ENCODE peak calls at places on chromosome 20, in six cellular contexts. G, Z, V, C, A and L are unnamed samples.
A peak's percentile ranks its signal among the peaks of the same experiment; 100 is the strongest.

GRCh38 chr20:46546293-46546692 is 4.2 kb downstream of the OCSTAMP start:
- DNase-seq in Z (no peak), C (no peak), A (no peak), V (no peak), G (no peak), L (no peak)

GRCh38 chr20:9218412-9219001 is 149.6 kb downstream of the PLCB4 start:
- DNase-seq in A (no peak), G (no peak), Z (no peak), C (no peak), V (no peak), L (no peak)

GRCh38 chr20:47319517-47320252 is 36.8 kb downstream of the ZMYND8 start:
- DNase-seq in C (peak; percentile 95), Z (peak; percentile 61), G (peak; percentile 29), A (no peak), V (peak; percentile 84), L (no peak)

GRCh38 chr20:59273699-59274380 is 26.6 kb upstream of the EDN3 start:
- DNase-seq in C (no peak), Z (no peak), A (no peak), G (no peak), V (no peak), L (no peak)

GRCh38 chr20:23096986-23097520 is 10.9 kb upstream of the CD93 start:
- DNase-seq in Z (no peak), V (peak; percentile 94), A (no peak), C (no peak), G (no peak), L (no peak)

GRCh38 chr20:46398963-46399362 is 7.5 kb downstream of the ELMO2 start:
- DNase-seq in C (no peak), G (no peak), V (no peak), A (no peak), Z (no peak), L (no peak)

GRCh38 chr20:18055261-18055660 is 2.5 kb downstream of the OVOL2 start:
- DNase-seq in C (no peak), Z (peak; percentile 58), A (no peak), G (no peak), V (no peak), L (no peak)

GRCh38 chr20:56359212-56360132 is 698 bp downstream of the FAM210B start:
- DNase-seq in V (peak; percentile 75), G (peak; percentile 61), A (peak; percentile 75), Z (peak; percentile 65), C (peak; percentile 69), L (peak; percentile 86)

GRCh38 chr20:51287628-51288413 is 254.7 kb downstream of the NFATC2 start:
- DNase-seq in V (no peak), C (no peak), Z (no peak), G (no peak), A (no peak), L (no peak)

GRCh38 chr20:59723607-59724456 is 119.5 kb downstream of the PHACTR3 start:
- DNase-seq in V (peak; percentile 46), A (no peak), Z (no peak), C (no peak), G (no peak), L (no peak)

GRCh38 chr20:21361266-21361665 is 36.1 kb downstream of the NKX2-4 start:
- DNase-seq in C (no peak), Z (no peak), A (no peak), G (no peak), V (peak; percentile 57), L (no peak)

GRCh38 chr20:34302312-34302722 is 838 bp downstream of the AHCY start:
- DNase-seq in A (no peak), V (peak; percentile 25), Z (no peak), G (no peak), C (no peak), L (no peak)

GRCh38 chr20:36988494-36988966 is 37.0 kb upstream of the SAMHD1 start:
- DNase-seq in V (peak; percentile 31), Z (no peak), C (no peak), A (no peak), G (no peak), L (no peak)

GRCh38 chr20:45621593-45621992 is 7.9 kb upstream of the WFDC10A start:
- DNase-seq in C (no peak), Z (no peak), A (no peak), G (no peak), V (no peak), L (no peak)

GRCh38 chr20:6882911-6883310 is 115.4 kb downstream of the BMP2 start:
- DNase-seq in G (no peak), A (no peak), C (no peak), Z (no peak), V (peak; percentile 91), L (no peak)

GRCh38 chr20:60034231-60035110 is 76.2 kb downstream of the CDH26 start:
- DNase-seq in Z (no peak), G (peak; percentile 58), V (no peak), C (no peak), A (peak; percentile 56), L (no peak)

GRCh38 chr20:59574308-59574707 is 30.0 kb upstream of the PHACTR3 start:
- DNase-seq in C (no peak), V (no peak), Z (no peak), A (no peak), G (no peak), L (peak; percentile 47)

GRCh38 chr20:58339741-58340140 is 30.2 kb downstream of the RAB22A start:
- DNase-seq in Z (no peak), A (no peak), G (no peak), C (no peak), V (no peak), L (no peak)

GRCh38 chr20:33554914-33555420 is 65.1 kb downstream of the CBFA2T2 start:
- DNase-seq in C (peak; percentile 74), G (no peak), A (no peak), Z (no peak), V (peak; percentile 86), L (no peak)

GRCh38 chr20:8621021-8621420 is 447.9 kb upstream of the PLCB4 start:
- DNase-seq in Z (no peak), V (no peak), C (no peak), G (no peak), A (no peak), L (no peak)

GRCh38 chr20:58640446-58640845 is 10.6 kb upstream of the STX16 start:
- DNase-seq in C (no peak), V (peak; percentile 36), A (no peak), Z (no peak), G (no peak), L (no peak)

GRCh38 chr20:48298851-48299484 is 513.7 kb upstream of the SULF2 start:
- DNase-seq in A (no peak), Z (no peak), C (peak; percentile 48), G (no peak), V (peak; percentile 86), L (no peak)

GRCh38 chr20:10667560-10668167 is 6.1 kb downstream of the JAG1 start:
- DNase-seq in Z (no peak), G (no peak), V (peak; percentile 76), A (no peak), C (peak; percentile 72), L (no peak)

GRCh38 chr20:10665027-10665561 is 8.7 kb downstream of the JAG1 start:
- DNase-seq in V (peak; percentile 83), G (no peak), Z (no peak), A (peak; percentile 34), C (peak; percentile 72), L (no peak)

GRCh38 chr20:10667077-10667401 is 6.8 kb downstream of the JAG1 start:
- DNase-seq in Z (no peak), A (peak; percentile 51), G (peak; percentile 60), V (peak; percentile 73), C (peak; percentile 74), L (peak; percentile 82)

GRCh38 chr20:10666221-10667076 is 7.3 kb downstream of the JAG1 start:
- DNase-seq in G (no peak), C (no peak), Z (no peak), V (no peak), A (no peak), L (no peak)

DNA sequence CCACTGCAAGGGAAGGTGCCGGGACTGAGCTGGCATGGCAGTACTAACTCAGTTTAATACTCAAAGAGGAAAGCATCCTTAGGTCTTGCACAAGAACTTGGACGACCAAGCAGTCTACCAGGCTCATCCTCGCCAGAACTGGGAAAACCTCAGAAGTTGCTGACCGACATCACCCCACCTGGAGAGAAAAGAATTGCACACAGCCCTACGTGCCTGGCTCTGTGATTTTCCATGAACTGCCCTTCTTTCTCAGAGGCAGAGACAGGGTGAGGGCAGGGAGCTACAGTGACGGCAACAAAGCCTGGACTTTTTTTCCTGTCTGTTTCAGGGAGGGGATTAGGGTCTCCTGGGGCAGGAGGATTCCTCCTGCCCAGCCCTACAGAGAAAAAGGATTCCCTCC is 8.0 kb downstream of the JAG1 start:
- DNase-seq in G (no peak), V (peak; percentile 86), A (no peak), C (peak; percentile 81), Z (no peak), L (no peak)
- H3K4me3 ChIP-seq in G (no peak overlapping the region), V (peak overlapping the region; percentile 21), A (no peak overlapping the region), C (no peak overlapping the region), Z (no peak overlapping the region), L (no peak overlapping the region)

GRCh38 chr20:44494266-44494665 is 18.6 kb downstream of the TTPAL start:
- DNase-seq in Z (no peak), C (no peak), G (no peak), A (no peak), V (peak; percentile 32), L (no peak)

GRCh38 chr20:44496976-44497375 is 21.3 kb downstream of the TTPAL start:
- DNase-seq in G (no peak), Z (no peak), V (peak; percentile 97), A (no peak), C (no peak), L (no peak)

GRCh38 chr20:44494681-44495080 is 19.0 kb downstream of the TTPAL start:
- DNase-seq in G (no peak), V (no peak), Z (no peak), A (no peak), C (no peak), L (no peak)

GRCh38 chr20:44495802-44496481 is 20.3 kb downstream of the TTPAL start:
- DNase-seq in V (peak; percentile 99), G (no peak), Z (no peak), C (no peak), A (no peak), L (no peak)

GRCh38 chr20:44495257-44495656 is 19.6 kb downstream of the TTPAL start:
- DNase-seq in V (peak; percentile 89), G (no peak), C (no peak), A (no peak), Z (no peak), L (no peak)
- H3K4me1 ChIP-seq in V (peaks cover 41% of the 10 kb centered on the region), G (no peaks in the 10 kb centered on the region), C (no peaks in the 10 kb centered on the region), A (peaks cover 23% of the 10 kb centered on the region), Z (no peaks in the 10 kb centered on the region), L (no peaks in the 10 kb centered on the region)

GRCh38 chr20:13222319-13222716 is 1.2 kb downstream of the ISM1 start:
- DNase-seq in Z (no peak), V (no peak), C (no peak), G (no peak), A (no peak), L (no peak)
- H3K4me3 ChIP-seq in Z (no peak overlapping the region), V (peak overlapping the region; percentile 64), C (no peak overlapping the region), G (peak overlapping the region; percentile 30), A (peak overlapping the region; percentile 62), L (no peak overlapping the region)

DNA sequence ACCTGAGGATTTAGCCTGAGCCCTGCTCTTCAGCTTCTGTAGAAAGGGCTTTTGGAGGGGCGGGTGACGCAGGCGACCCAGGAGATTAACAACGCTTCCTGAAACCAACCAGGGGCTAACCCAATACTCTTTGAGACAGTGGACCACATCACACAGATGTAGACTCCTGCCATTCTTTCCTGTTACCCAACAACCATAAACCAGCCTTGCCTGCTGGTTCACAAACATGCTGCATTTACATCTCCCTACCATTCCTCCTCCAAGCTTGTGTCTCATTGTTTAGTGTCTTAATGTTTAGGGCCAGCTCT is 28.3 kb downstream of the PPP1R16B start:
- DNase-seq in G (no peak), Z (no peak), A (no peak), V (no peak), C (no peak), L (no peak)
- H3K4me1 ChIP-seq in G (peaks cover 12% of the 10 kb centered on the region), Z (no peaks in the 10 kb centered on the region), A (peaks cover 6% of the 10 kb centered on the region), V (no peaks in the 10 kb centered on the region), C (no peaks in the 10 kb centered on the region), L (peaks cover 3% of the 10 kb centered on the region)